ENCODE peak calls at places on chromosomes 11 and 22, in six cellular contexts. J is CD4-positive, alpha-beta T cell; V is GM20000; K is OCI-LY7; O is thoracic aorta; A is GM12865. S is an unnamed sample.

GRCh38 chr11:47305734-47306483 is 36.0 kb downstream of the MADD start:
- DNase-seq in J (no peak), A (no peak), K (no peak), V (no peak), O (peak), S (no peak)

GRCh38 chr22:41478891-41479521 is 10.1 kb downstream of the ACO2 start:
- DNase-seq in A (peak), K (no peak), V (peak), O (no peak), J (no peak), S (peak)

GRCh38 chr11:111452817-111453607 is 59.2 kb downstream of the BTG4 start:
- DNase-seq in O (no peak), K (no peak), A (no peak), J (no peak), V (no peak), S (no peak)

GRCh38 chr11:36465449-36466163 is 44.5 kb downstream of the TRAF6 start:
- DNase-seq in A (no peak), V (no peak), K (no peak), O (no peak), J (no peak), S (no peak)

GRCh38 chr11:69486773-69487266 is 5.4 kb downstream of the LINC01488 start:
- DNase-seq in J (no peak), V (no peak), K (no peak), A (no peak), O (no peak), S (no peak)

GRCh38 chr11:68303982-68304780 is 8.2 kb upstream of the LRP5 start:
- DNase-seq in A (no peak), J (no peak), V (no peak), K (no peak), O (no peak), S (no peak)

GRCh38 chr22:41256254-41256897 is 15.6 kb upstream of the CHADL start:
- DNase-seq in J (no peak), O (no peak), V (no peak), A (no peak), K (no peak), S (no peak)

GRCh38 chr11:102495161-102496042 is 35.1 kb downstream of the MMP7 start:
- DNase-seq in O (no peak), J (peak), K (peak), V (peak), A (peak), S (peak)

GRCh38 chr22:50399751-50400331 is 56.7 kb downstream of the PPP6R2 start:
- DNase-seq in K (peak), A (peak), J (peak), V (peak), O (no peak), S (peak)

GRCh38 chr11:10906521-10906920 is 48.7 kb upstream of the ZBED5 start:
- DNase-seq in A (no peak), K (no peak), V (no peak), O (no peak), J (no peak), S (no peak)

GRCh38 chr11:111934301-111934700 is 2.8 kb upstream of the DIXDC1 start:
- DNase-seq in J (no peak), K (no peak), V (no peak), A (no peak), O (no peak), S (no peak)

GRCh38 chr11:12686246-12687060 is 12.2 kb downstream of the TEAD1 start:
- DNase-seq in J (no peak), V (no peak), O (no peak), A (no peak), K (no peak), S (no peak)

GRCh38 chr11:12569499-12570040 is 104.7 kb upstream of the TEAD1 start:
- DNase-seq in J (no peak), V (no peak), K (no peak), O (no peak), A (no peak), S (no peak)

GRCh38 chr22:44909241-44909640 is 100.6 kb downstream of the PHF21B start:
- DNase-seq in O (no peak), K (no peak), A (no peak), V (no peak), J (no peak), S (no peak)

GRCh38 chr22:44906248-44906936 is 103.4 kb downstream of the PHF21B start:
- DNase-seq in O (no peak), A (no peak), V (no peak), K (no peak), J (no peak), S (no peak)

GRCh38 chr22:44907765-44908737 is 101.8 kb downstream of the PHF21B start:
- DNase-seq in K (no peak), O (no peak), A (no peak), V (no peak), J (no peak), S (no peak)

GRCh38 chr22:44901301-44901700 is 108.5 kb downstream of the PHF21B start:
- DNase-seq in A (no peak), O (no peak), J (no peak), K (peak), V (no peak), S (no peak)

DNA sequence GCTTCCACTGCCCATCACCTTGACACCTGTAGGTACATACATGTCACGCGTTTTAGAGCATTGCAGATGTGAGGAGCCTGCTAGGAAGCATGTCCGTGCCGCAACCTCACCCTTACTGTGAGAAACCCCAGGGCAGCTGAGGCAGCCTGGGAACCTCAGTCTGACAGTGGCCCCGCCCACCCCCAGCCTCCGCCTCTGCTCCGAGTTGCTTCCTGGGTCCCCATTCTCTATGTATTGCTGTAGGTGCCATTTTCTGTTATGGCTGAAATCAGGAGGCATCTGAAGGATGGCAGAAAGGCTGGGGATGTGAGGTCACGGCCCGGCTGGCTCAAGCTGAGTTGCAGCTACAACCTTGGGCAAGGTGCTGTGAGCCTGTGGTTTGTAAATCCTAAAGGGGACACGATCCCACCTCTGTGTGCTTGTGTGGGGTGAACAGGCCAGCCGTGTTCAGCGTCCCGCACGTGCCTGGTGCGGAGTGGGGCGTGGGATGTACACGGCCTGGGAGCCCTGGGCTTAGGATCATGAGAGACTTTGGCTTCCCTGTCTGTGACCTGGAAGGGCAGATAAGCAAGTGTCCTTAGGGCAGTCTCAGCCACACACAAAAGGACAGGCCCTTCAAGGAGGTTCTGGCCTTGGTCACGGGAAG is 102.7 kb downstream of the PHF21B start:
- DNase-seq in O (no peak), A (no peak), K (no peak), J (no peak), V (no peak), S (no peak)
- TF ChIP-seq CTCF in O (no peak), A (no peak), K (no peak), J (no peak), V (no peak), S (no peak)

DNA sequence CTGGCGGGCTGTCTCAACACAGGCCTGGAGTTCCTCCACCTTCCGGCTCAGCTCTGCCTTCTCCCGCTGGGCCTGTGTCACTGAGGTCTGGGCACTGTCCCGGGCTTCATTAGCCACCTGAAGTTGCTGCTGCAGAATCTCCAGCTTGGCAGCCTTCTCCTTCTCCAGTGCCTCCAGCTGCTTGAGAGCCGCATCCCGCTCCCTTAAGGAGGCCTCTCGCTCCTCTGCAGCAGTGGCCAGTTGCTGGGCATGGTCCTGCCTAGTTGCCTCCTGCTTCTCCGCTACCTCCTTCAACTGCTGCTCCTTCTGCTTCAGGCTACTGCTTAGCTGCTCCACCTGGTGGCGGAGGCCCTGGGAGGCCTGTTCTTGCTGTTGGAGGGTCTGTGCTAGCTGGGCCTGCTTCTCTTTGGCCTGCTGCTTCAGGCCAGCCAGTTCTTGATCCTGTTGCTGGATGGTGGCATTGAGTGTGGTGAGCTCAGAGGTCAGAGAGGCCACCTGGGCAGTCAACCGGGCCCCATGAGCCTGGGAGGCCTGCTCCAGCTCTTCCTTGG is 16.9 kb downstream of the IL18BP start:
- DNase-seq in V (no peak), K (peak), J (no peak), A (no peak), O (no peak), S (peak)
- TF ChIP-seq CTCF in V (peak), K (peak), J (no peak), A (peak), O (no peak), S (no peak)

GRCh38 chr11:2136952-2137201 is 2.3 kb downstream of the IGF2 start:
- DNase-seq in A (no peak), O (no peak), K (no peak), J (no peak), V (no peak), S (no peak)
- TF ChIP-seq CTCF in A (no peak), O (no peak), K (no peak), J (no peak), V (no peak), S (no peak)

DNA sequence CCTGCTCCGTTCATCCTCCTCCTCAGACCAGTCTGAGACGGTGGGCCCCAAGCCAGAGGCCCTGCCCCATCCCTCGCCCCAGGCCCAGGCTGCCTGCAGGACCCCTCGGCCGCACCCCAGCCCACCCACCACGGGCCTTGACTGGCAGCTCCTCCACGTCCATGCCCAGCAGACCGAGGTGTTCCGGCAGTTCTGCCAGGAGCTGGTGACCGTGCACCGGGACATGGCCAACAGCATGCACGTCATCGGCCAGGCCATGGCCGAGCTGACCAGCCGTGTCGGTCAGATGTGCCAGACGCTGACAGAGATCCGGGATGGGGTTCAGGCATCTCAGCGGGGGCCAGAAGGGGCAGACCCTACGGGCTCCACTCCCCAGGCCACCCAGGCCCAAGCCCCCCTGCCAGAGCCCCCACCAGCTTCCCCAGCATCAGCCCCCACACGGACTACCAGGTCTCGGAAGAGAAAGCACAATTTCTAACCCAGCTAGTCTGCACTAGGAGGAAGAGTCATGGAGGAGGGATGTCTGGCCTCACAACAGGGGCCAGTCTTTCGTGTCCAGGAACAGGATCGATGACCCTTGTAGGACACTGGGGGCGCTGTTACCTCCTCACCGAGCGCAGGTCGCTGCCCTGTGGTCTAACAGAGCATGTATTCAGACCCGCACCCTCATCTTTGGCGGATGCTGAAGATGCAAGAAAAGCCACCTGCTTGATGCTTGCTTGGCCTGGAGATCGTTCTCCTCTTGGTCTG is 66.3 kb downstream of the PRDM11 start:
- DNase-seq in O (no peak), A (no peak), V (no peak), J (no peak), K (no peak), S (no peak)
- TF ChIP-seq CTCF in O (no peak), A (no peak), V (no peak), J (no peak), K (peak), S (no peak)

GRCh38 chr11:22169833-22170232 is 23.1 kb upstream of the ANO5 start:
- DNase-seq in V (no peak), K (peak), A (no peak), J (no peak), O (no peak), S (no peak)
- TF ChIP-seq CTCF in V (no peak), K (peak), A (peak), J (no peak), O (peak), S (peak)

GRCh38 chr11:75350743-75351540 is 519 bp downstream of the ARRB1 start:
- DNase-seq in O (no peak), V (peak), A (no peak), J (peak), K (no peak), S (peak)
- TF ChIP-seq CTCF in O (no peak), V (no peak), A (no peak), J (no peak), K (peak), S (peak)

GRCh38 chr11:131391161-131391560 is 20.7 kb downstream of the NTM start:
- DNase-seq in J (no peak), A (no peak), O (no peak), V (no peak), K (no peak), S (no peak)

GRCh38 chr11:131397666-131398065 is 27.3 kb downstream of the NTM start:
- DNase-seq in O (no peak), V (no peak), K (no peak), A (no peak), J (no peak), S (no peak)

GRCh38 chr11:131389582-131389981 is 19.2 kb downstream of the NTM start:
- DNase-seq in A (no peak), V (no peak), K (no peak), O (no peak), J (no peak), S (no peak)

DNA sequence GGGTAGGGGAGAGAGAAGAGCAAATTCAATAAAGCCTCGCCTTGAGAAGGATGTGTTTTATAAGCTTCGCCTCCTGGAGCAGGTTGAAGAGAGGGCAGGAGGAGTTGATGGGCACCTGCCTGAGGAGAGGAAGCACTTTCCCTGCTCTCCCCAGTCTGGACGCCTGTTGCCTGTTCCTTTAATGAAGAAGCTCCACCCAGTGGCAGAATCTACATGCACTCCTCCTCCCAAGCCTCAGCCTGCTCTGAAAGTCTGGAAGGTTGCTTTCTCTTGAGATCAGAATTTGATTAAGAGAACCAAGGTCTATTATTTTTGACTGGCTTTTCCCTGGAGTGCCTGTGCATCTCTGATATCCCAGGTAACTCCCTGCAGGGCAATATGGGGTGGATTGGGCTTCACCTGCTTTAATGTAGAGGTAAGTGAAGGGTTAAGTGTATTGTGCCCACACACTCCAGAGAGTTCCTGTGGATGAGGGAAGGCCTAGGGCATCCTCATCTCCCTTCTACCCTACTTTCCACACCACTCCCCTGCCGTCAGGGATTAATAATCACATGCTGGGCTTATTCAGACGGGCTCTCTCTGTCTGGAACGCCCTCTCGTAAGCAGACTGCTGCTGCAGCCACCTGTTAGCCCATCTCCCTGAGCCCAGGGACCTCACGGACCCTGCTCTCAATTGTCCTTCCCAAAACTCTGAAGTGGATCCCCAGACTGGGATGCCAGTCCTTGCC is 22.3 kb downstream of the NTM start:
- DNase-seq in O (no peak), J (no peak), K (peak), V (no peak), A (no peak), S (no peak)
- TF ChIP-seq CTCF in O (no peak), J (no peak), K (peak), V (no peak), A (peak), S (no peak)

GRCh38 chr11:104332110-104332509 is 168.2 kb upstream of the PDGFD start:
- DNase-seq in J (no peak), K (peak), A (peak), O (no peak), V (no peak), S (peak)
- TF ChIP-seq CTCF in J (no peak), K (peak), A (peak), O (no peak), V (no peak), S (no peak)

S was measured in activated CD8-positive, alpha-beta T cell treated with anti-CD3 and anti-CD28 coated beads for 36 hours.